ENCODE peak calls at places on chromosomes 6 and 20, in five cellular contexts. One of them, this sample, is unnamed.

GRCh38 chr20:56762401-56762800 is 133.3 kb downstream of the TFAP2C start:
- DNase-seq in tibial nerve: no peak
- DNase-seq in H54: no peak
- DNase-seq in HepG2: no peak
- DNase-seq in heart left ventricle: no peak
- DNase-seq in this sample: no peak

GRCh38 chr20:6668546-6668945 is 98.9 kb upstream of the BMP2 start:
- DNase-seq in tibial nerve: no peak
- DNase-seq in H54: no peak
- DNase-seq in HepG2: no peak
- DNase-seq in heart left ventricle: no peak
- DNase-seq in this sample: no peak

GRCh38 chr6:147770221-147770620 is 261.7 kb downstream of the SAMD5 start:
- DNase-seq in tibial nerve: no peak
- DNase-seq in H54: no peak
- DNase-seq in HepG2: no peak
- DNase-seq in heart left ventricle: no peak
- DNase-seq in this sample: no peak

GRCh38 chr20:59518881-59519706 is 85.2 kb upstream of the PHACTR3 start:
- DNase-seq in tibial nerve: no peak
- DNase-seq in H54: peak; percentile 72
- DNase-seq in HepG2: peak; percentile 73
- DNase-seq in heart left ventricle: no peak
- DNase-seq in this sample: peak; percentile 55

GRCh38 chr20:32820698-32821378 is 1.1 kb downstream of the MAPRE1 start:
- DNase-seq in tibial nerve: no peak
- DNase-seq in H54: no peak
- DNase-seq in HepG2: no peak
- DNase-seq in heart left ventricle: no peak
- DNase-seq in this sample: no peak

GRCh38 chr6:91042656-91043055 is 455.8 kb upstream of the MAP3K7 start:
- DNase-seq in tibial nerve: no peak
- DNase-seq in H54: no peak
- DNase-seq in HepG2: no peak
- DNase-seq in heart left ventricle: no peak
- DNase-seq in this sample: no peak

GRCh38 chr6:28923318-28924102 is at the start of gene TRIM27:
- DNase-seq in tibial nerve: peak; percentile 76
- DNase-seq in H54: peak; percentile 80
- DNase-seq in HepG2: peak; percentile 88
- DNase-seq in heart left ventricle: peak; percentile 93
- DNase-seq in this sample: peak; percentile 87

GRCh38 chr6:168095171-168095691 is 16.2 kb upstream of the FRMD1 start:
- DNase-seq in tibial nerve: no peak
- DNase-seq in H54: no peak
- DNase-seq in HepG2: no peak
- DNase-seq in heart left ventricle: no peak
- DNase-seq in this sample: no peak

GRCh38 chr20:58850693-58851174 is at the start of gene GNAS-AS1:
- DNase-seq in tibial nerve: peak; percentile 64
- DNase-seq in H54: peak; percentile 71
- DNase-seq in HepG2: no peak
- DNase-seq in heart left ventricle: peak; percentile 83
- DNase-seq in this sample: peak; percentile 88

GRCh38 chr6:131761061-131761761 is 46.6 kb upstream of the ENPP1 start:
- DNase-seq in tibial nerve: no peak
- DNase-seq in H54: peak; percentile 3
- DNase-seq in HepG2: no peak
- DNase-seq in heart left ventricle: no peak
- DNase-seq in this sample: no peak

GRCh38 chr6:145621776-145622175 is 113.5 kb downstream of the EPM2A start:
- DNase-seq in tibial nerve: no peak
- DNase-seq in H54: no peak
- DNase-seq in HepG2: no peak
- DNase-seq in heart left ventricle: no peak
- DNase-seq in this sample: no peak

GRCh38 chr6:22413681-22414305 is 117.0 kb upstream of the PRL start:
- DNase-seq in tibial nerve: no peak
- DNase-seq in H54: no peak
- DNase-seq in HepG2: no peak
- DNase-seq in heart left ventricle: no peak
- DNase-seq in this sample: no peak

GRCh38 chr6:89251170-89251569 is 34.0 kb upstream of the GABRR1 start:
- DNase-seq in tibial nerve: no peak
- DNase-seq in H54: no peak
- DNase-seq in HepG2: no peak
- DNase-seq in heart left ventricle: no peak
- DNase-seq in this sample: no peak

GRCh38 chr20:11692567-11692966 is 225.1 kb upstream of the BTBD3 start:
- DNase-seq in tibial nerve: no peak
- DNase-seq in H54: no peak
- DNase-seq in HepG2: no peak
- DNase-seq in heart left ventricle: no peak
- DNase-seq in this sample: no peak

GRCh38 chr20:37340998-37341397 is 4.9 kb upstream of the SRC start:
- DNase-seq in tibial nerve: no peak
- DNase-seq in H54: no peak
- DNase-seq in HepG2: no peak
- DNase-seq in heart left ventricle: no peak
- DNase-seq in this sample: no peak

GRCh38 chr6:36032245-36032644 is 4.6 kb downstream of the MAPK14 start:
- DNase-seq in tibial nerve: no peak
- DNase-seq in H54: no peak
- DNase-seq in HepG2: no peak
- DNase-seq in heart left ventricle: no peak
- DNase-seq in this sample: no peak

GRCh38 chr6:159098636-159099106 is 53.9 kb upstream of the TAGAP start:
- DNase-seq in tibial nerve: no peak
- DNase-seq in H54: no peak
- DNase-seq in HepG2: no peak
- DNase-seq in heart left ventricle: no peak
- DNase-seq in this sample: no peak

GRCh38 chr20:62222266-62222850 is 2.3 kb upstream of the HRH3 start:
- DNase-seq in tibial nerve: no peak
- DNase-seq in H54: no peak
- DNase-seq in HepG2: no peak
- DNase-seq in heart left ventricle: no peak
- DNase-seq in this sample: no peak

GRCh38 chr6:57329933-57330332 is 12.5 kb downstream of the PRIM2 start:
- DNase-seq in tibial nerve: no peak
- DNase-seq in H54: no peak
- DNase-seq in HepG2: no peak
- DNase-seq in heart left ventricle: no peak
- DNase-seq in this sample: no peak

DNA sequence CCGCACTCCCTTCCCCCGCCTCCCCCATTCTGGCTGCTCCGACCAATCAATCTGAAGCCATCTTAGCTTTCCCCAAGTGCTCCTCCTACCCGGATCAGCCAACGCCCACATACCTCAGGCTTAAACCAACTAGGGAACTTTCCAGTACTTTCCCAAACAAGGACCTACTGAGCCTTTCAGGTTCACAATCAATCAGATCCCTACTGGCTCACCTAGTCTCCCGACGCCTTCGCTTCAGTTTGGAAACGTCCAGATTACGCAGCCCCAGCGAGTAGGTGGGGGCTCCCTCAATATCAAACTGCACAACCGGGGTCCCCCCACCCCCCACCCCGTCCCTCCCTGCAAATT is 432 bp downstream of the HSPA1L start:
- DNase-seq in tibial nerve: peak; percentile 96
- DNase-seq in H54: peak; percentile 85
- DNase-seq in HepG2: peak; percentile 96
- DNase-seq in heart left ventricle: peak; percentile 98
- DNase-seq in this sample: peak; percentile 78
- TF ChIP-seq POLR2A in tibial nerve: peak; percentile 40
- TF ChIP-seq POLR2A in H54: peak; percentile 26
- TF ChIP-seq POLR2A in HepG2: peak; percentile 65
- TF ChIP-seq POLR2A in heart left ventricle: no peak
- TF ChIP-seq POLR2A in this sample: no peak

DNA sequence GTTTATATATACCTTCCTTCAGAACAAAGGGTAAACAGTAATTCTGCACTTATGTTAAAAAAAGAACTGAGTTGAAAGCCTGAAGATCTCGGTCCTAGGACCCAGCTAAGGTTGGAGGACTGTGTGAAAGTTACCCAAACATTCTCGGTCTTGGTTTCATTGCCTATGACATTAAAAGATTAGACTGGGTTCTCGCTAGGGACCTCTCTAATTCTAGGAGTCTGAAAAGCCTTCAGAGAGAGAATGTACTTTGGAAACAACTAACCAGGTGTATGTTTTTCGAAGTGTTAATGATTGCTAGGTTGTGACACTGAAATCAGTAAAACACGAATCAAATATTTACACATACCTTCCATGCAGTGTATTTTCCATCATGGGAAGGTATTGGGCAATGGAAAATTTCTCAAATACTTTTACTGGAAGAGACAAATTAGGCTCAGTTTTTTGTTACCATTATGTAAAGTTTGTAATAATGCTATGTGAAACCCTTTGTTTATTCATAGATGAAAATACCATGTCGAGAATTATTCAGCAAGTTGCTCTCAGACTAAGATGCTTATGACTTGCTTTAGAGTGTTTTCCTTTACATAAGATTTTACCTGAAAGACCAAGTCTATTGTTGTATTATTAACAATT is 113.7 kb upstream of the LOC128125822 start:
- DNase-seq in tibial nerve: no peak
- DNase-seq in H54: no peak
- DNase-seq in HepG2: peak; percentile 99
- DNase-seq in heart left ventricle: no peak
- DNase-seq in this sample: no peak
- TF ChIP-seq POLR2A in tibial nerve: no peak
- TF ChIP-seq POLR2A in H54: no peak
- TF ChIP-seq POLR2A in HepG2: peak; percentile 81
- TF ChIP-seq POLR2A in heart left ventricle: no peak
- TF ChIP-seq POLR2A in this sample: no peak

GRCh38 chr20:50895111-50895830 is 36.0 kb downstream of the ADNP start:
- DNase-seq in tibial nerve: no peak
- DNase-seq in H54: no peak
- DNase-seq in HepG2: peak; percentile 86
- DNase-seq in heart left ventricle: no peak
- DNase-seq in this sample: no peak

GRCh38 chr20:50891138-50891537 is 40.1 kb downstream of the ADNP start:
- DNase-seq in tibial nerve: no peak
- DNase-seq in H54: no peak
- DNase-seq in HepG2: no peak
- DNase-seq in heart left ventricle: no peak
- DNase-seq in this sample: no peak

GRCh38 chr20:50893620-50894019 is 37.6 kb downstream of the ADNP start:
- DNase-seq in tibial nerve: no peak
- DNase-seq in H54: no peak
- DNase-seq in HepG2: no peak
- DNase-seq in heart left ventricle: no peak
- DNase-seq in this sample: no peak

DNA sequence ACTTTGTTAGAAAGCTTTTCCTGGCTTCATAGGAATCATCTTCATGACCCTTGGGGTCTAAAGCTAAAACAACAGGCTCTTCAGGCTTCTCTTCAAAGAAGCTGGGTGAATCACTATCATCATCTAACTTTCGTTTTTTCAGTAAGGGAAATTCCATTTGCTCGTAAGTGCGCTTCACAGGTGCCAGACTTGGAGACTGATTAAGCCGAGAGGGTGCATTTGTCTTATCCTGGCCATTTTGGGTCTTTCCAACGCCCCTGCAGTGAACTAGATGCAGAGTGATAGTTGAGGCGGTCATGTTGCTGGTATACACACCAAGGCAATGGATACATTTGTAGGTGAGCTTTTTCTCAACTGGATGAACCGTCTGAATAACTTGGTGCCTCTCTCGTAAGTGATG is 38.8 kb downstream of the ADNP start:
- DNase-seq in tibial nerve: no peak
- DNase-seq in H54: no peak
- DNase-seq in HepG2: no peak
- DNase-seq in heart left ventricle: no peak
- DNase-seq in this sample: no peak
- TF ChIP-seq POLR2A in tibial nerve: no peak
- TF ChIP-seq POLR2A in H54: no peak
- TF ChIP-seq POLR2A in HepG2: no peak
- TF ChIP-seq POLR2A in heart left ventricle: no peak
- TF ChIP-seq POLR2A in this sample: peak; percentile 16

DNA sequence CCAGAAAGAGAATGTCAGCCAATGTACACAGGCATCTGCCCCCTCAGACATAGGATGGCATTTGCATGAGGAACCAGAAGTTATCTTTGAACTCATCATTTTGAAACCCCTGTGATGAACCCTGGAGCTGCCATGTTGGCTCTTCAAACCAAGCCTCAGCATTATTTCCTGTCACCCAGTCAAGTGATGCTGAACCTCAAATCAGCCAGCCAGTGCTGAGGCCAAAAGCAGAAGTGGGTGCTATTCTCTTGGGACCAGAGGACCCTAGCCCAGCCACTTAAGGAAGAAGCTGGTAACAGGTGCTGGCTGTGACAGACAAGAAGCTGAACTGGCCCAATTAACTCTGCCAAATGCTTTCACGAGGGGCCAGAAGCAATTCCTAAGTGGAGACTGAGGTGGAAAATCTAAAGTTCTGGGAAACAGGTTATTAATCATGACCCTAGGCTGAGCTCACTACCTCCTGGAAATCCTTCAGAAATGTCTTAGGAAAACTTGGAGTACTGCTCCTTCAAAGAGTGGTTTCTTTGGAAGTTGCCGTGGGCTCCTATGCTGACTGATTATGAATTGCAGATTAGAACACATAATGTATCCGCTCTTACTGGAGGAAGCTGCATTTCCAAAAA is 4.0 kb downstream of the PKIG start:
- DNase-seq in tibial nerve: no peak
- DNase-seq in H54: no peak
- DNase-seq in HepG2: no peak
- DNase-seq in heart left ventricle: no peak
- DNase-seq in this sample: no peak
- TF ChIP-seq POLR2A in tibial nerve: no peak
- TF ChIP-seq POLR2A in H54: no peak
- TF ChIP-seq POLR2A in HepG2: no peak
- TF ChIP-seq POLR2A in heart left ventricle: no peak
- TF ChIP-seq POLR2A in this sample: no peak

DNA sequence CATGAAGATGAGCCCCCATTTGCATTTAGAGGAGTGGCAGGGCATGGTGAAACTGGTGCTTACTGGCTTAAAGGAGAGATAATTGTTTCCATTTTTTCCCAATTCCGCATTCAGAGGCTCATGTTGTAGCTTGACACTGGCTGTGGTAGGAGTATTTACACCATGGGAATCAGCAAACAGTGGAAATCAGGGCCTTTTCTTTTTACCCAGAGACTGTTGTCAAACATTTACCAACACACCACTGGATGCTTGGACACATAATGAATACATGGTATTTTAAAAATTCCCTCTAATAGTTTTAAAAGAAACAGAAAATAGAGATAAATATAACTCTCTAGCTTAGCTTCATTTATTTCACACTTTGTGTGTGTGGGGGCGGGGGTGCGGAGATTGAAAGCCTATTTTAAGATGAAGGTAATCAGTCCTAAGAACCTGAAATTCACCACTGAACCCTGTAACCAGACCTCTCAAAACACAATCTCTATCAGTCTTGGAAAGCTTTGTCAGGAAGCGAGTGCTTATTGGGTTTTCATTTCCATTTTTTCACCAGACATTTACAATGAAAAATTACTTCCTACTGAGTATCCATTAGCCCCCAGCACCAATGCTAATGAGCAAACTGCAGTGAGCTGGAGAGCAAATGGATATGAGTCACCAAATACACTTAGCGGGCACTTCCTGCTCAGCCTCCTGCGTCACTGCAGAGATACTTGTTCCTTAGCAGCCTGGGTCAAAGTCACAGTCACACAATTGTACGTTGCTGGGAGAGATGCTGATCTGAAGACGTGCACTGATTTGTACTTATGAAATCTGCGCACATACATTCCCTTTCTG is 532.0 kb downstream of the BCKDHB start:
- DNase-seq in tibial nerve: peak; percentile 26
- DNase-seq in H54: peak; percentile 27
- DNase-seq in HepG2: peak; percentile 11
- DNase-seq in heart left ventricle: peak; percentile 14
- DNase-seq in this sample: no peak
- TF ChIP-seq POLR2A in tibial nerve: no peak
- TF ChIP-seq POLR2A in H54: peak; percentile 23
- TF ChIP-seq POLR2A in HepG2: no peak
- TF ChIP-seq POLR2A in heart left ventricle: no peak
- TF ChIP-seq POLR2A in this sample: no peak